ENCODE peak calls at places on chromosomes 12 and 14, in seven cellular contexts. One of them, this sample, is unnamed. For H3K4me1, H3K36me3 and H3K9me3, the result is how much of the 10 kb centered on the place peaks cover.

GRCh38 chr12:1530592-1531159 is 63.7 kb downstream of the FBXL14 start:
- DNase-seq in naive thymus-derived CD4-positive, alpha-beta T cell: peak
- DNase-seq in stomach: no peak
- DNase-seq in IMR-90: no peak
- DNase-seq in CD4-positive, CD25-positive, alpha-beta regulatory T cell: no peak
- DNase-seq in upper lobe of left lung: peak
- DNase-seq in upper lobe of right lung: no peak
- DNase-seq in this sample: no peak

GRCh38 chr12:114274131-114274530 is 131.8 kb downstream of the TBX5 start:
- DNase-seq in upper lobe of left lung: no peak
- DNase-seq in stomach: no peak
- DNase-seq in CD4-positive, CD25-positive, alpha-beta regulatory T cell: no peak
- DNase-seq in upper lobe of right lung: no peak
- DNase-seq in IMR-90: no peak
- DNase-seq in naive thymus-derived CD4-positive, alpha-beta T cell: no peak
- DNase-seq in this sample: no peak

GRCh38 chr14:74913986-74914573 is 9.0 kb downstream of the RPS6KL1 start:
- DNase-seq in CD4-positive, CD25-positive, alpha-beta regulatory T cell: peak
- DNase-seq in upper lobe of left lung: no peak
- DNase-seq in stomach: peak
- DNase-seq in upper lobe of right lung: no peak
- DNase-seq in naive thymus-derived CD4-positive, alpha-beta T cell: no peak
- DNase-seq in IMR-90: peak
- DNase-seq in this sample: peak

GRCh38 chr12:131066207-131066885 is 112.6 kb downstream of the ADGRD1 start:
- DNase-seq in CD4-positive, CD25-positive, alpha-beta regulatory T cell: no peak
- DNase-seq in IMR-90: no peak
- DNase-seq in upper lobe of right lung: peak
- DNase-seq in stomach: no peak
- DNase-seq in upper lobe of left lung: peak
- DNase-seq in naive thymus-derived CD4-positive, alpha-beta T cell: no peak
- DNase-seq in this sample: no peak

GRCh38 chr12:4006743-4007142 is 133.5 kb upstream of the PARP11 start:
- DNase-seq in naive thymus-derived CD4-positive, alpha-beta T cell: no peak
- DNase-seq in IMR-90: no peak
- DNase-seq in upper lobe of left lung: no peak
- DNase-seq in upper lobe of right lung: no peak
- DNase-seq in CD4-positive, CD25-positive, alpha-beta regulatory T cell: no peak
- DNase-seq in stomach: no peak
- DNase-seq in this sample: no peak

GRCh38 chr12:40325349-40325960 is 100.7 kb downstream of the LRRK2 start:
- DNase-seq in CD4-positive, CD25-positive, alpha-beta regulatory T cell: peak
- DNase-seq in naive thymus-derived CD4-positive, alpha-beta T cell: no peak
- DNase-seq in IMR-90: peak
- DNase-seq in upper lobe of right lung: no peak
- DNase-seq in stomach: no peak
- DNase-seq in upper lobe of left lung: no peak
- DNase-seq in this sample: no peak

GRCh38 chr14:84969501-84969900 is 560.4 kb upstream of the FLRT2 start:
- DNase-seq in stomach: no peak
- DNase-seq in upper lobe of left lung: no peak
- DNase-seq in IMR-90: no peak
- DNase-seq in naive thymus-derived CD4-positive, alpha-beta T cell: no peak
- DNase-seq in CD4-positive, CD25-positive, alpha-beta regulatory T cell: no peak
- DNase-seq in upper lobe of right lung: no peak
- DNase-seq in this sample: no peak

GRCh38 chr12:26798013-26798412 is 35.0 kb downstream of the ITPR2 start:
- DNase-seq in upper lobe of right lung: no peak
- DNase-seq in stomach: no peak
- DNase-seq in naive thymus-derived CD4-positive, alpha-beta T cell: no peak
- DNase-seq in IMR-90: peak
- DNase-seq in CD4-positive, CD25-positive, alpha-beta regulatory T cell: no peak
- DNase-seq in upper lobe of left lung: no peak
- DNase-seq in this sample: no peak

GRCh38 chr12:117473856-117474255 is 112.4 kb upstream of the NOS1 start:
- DNase-seq in upper lobe of right lung: no peak
- DNase-seq in naive thymus-derived CD4-positive, alpha-beta T cell: no peak
- DNase-seq in CD4-positive, CD25-positive, alpha-beta regulatory T cell: no peak
- DNase-seq in stomach: no peak
- DNase-seq in IMR-90: no peak
- DNase-seq in upper lobe of left lung: no peak
- DNase-seq in this sample: no peak

GRCh38 chr14:50038398-50039119 is 77.8 kb downstream of the VCPKMT start:
- DNase-seq in CD4-positive, CD25-positive, alpha-beta regulatory T cell: peak
- DNase-seq in upper lobe of right lung: no peak
- DNase-seq in IMR-90: peak
- DNase-seq in stomach: no peak
- DNase-seq in naive thymus-derived CD4-positive, alpha-beta T cell: no peak
- DNase-seq in upper lobe of left lung: no peak
- DNase-seq in this sample: no peak

GRCh38 chr12:96846313-96846712 is 60.7 kb upstream of the NEDD1 start:
- DNase-seq in stomach: no peak
- DNase-seq in IMR-90: no peak
- DNase-seq in upper lobe of left lung: no peak
- DNase-seq in naive thymus-derived CD4-positive, alpha-beta T cell: no peak
- DNase-seq in upper lobe of right lung: no peak
- DNase-seq in CD4-positive, CD25-positive, alpha-beta regulatory T cell: no peak
- DNase-seq in this sample: no peak

GRCh38 chr14:99181804-99182520 is 90.0 kb downstream of the BCL11B start:
- DNase-seq in upper lobe of left lung: no peak
- DNase-seq in IMR-90: no peak
- DNase-seq in upper lobe of right lung: no peak
- DNase-seq in CD4-positive, CD25-positive, alpha-beta regulatory T cell: no peak
- DNase-seq in stomach: no peak
- DNase-seq in naive thymus-derived CD4-positive, alpha-beta T cell: no peak
- DNase-seq in this sample: no peak

GRCh38 chr14:99179946-99180345 is 92.1 kb downstream of the BCL11B start:
- DNase-seq in stomach: no peak
- DNase-seq in upper lobe of right lung: no peak
- DNase-seq in upper lobe of left lung: no peak
- DNase-seq in naive thymus-derived CD4-positive, alpha-beta T cell: no peak
- DNase-seq in CD4-positive, CD25-positive, alpha-beta regulatory T cell: no peak
- DNase-seq in IMR-90: no peak
- DNase-seq in this sample: no peak

GRCh38 chr14:99179506-99179905 is 92.5 kb downstream of the BCL11B start:
- DNase-seq in IMR-90: no peak
- DNase-seq in upper lobe of left lung: no peak
- DNase-seq in naive thymus-derived CD4-positive, alpha-beta T cell: no peak
- DNase-seq in CD4-positive, CD25-positive, alpha-beta regulatory T cell: no peak
- DNase-seq in upper lobe of right lung: no peak
- DNase-seq in stomach: no peak
- DNase-seq in this sample: no peak

GRCh38 chr14:99182548-99183115 is 89.4 kb downstream of the BCL11B start:
- DNase-seq in upper lobe of left lung: no peak
- DNase-seq in naive thymus-derived CD4-positive, alpha-beta T cell: no peak
- DNase-seq in IMR-90: no peak
- DNase-seq in upper lobe of right lung: no peak
- DNase-seq in CD4-positive, CD25-positive, alpha-beta regulatory T cell: no peak
- DNase-seq in stomach: no peak
- DNase-seq in this sample: no peak

GRCh38 chr14:99181246-99181645 is 90.8 kb downstream of the BCL11B start:
- DNase-seq in upper lobe of right lung: no peak
- DNase-seq in upper lobe of left lung: no peak
- DNase-seq in CD4-positive, CD25-positive, alpha-beta regulatory T cell: no peak
- DNase-seq in IMR-90: no peak
- DNase-seq in stomach: no peak
- DNase-seq in naive thymus-derived CD4-positive, alpha-beta T cell: no peak
- DNase-seq in this sample: no peak
- H3K4me1 ChIP-seq in upper lobe of right lung: under half
- H3K4me1 ChIP-seq in upper lobe of left lung: under half
- H3K4me1 ChIP-seq in CD4-positive, CD25-positive, alpha-beta regulatory T cell: half or more
- H3K4me1 ChIP-seq in IMR-90: under half
- H3K4me1 ChIP-seq in stomach: under half
- H3K4me1 ChIP-seq in naive thymus-derived CD4-positive, alpha-beta T cell: half or more
- H3K4me1 ChIP-seq in this sample: under half

GRCh38 chr12:7205091-7205490 is 15.6 kb downstream of the PEX5 start:
- DNase-seq in upper lobe of left lung: no peak
- DNase-seq in stomach: no peak
- DNase-seq in IMR-90: no peak
- DNase-seq in naive thymus-derived CD4-positive, alpha-beta T cell: no peak
- DNase-seq in upper lobe of right lung: no peak
- DNase-seq in CD4-positive, CD25-positive, alpha-beta regulatory T cell: no peak
- DNase-seq in this sample: no peak
- H3K36me3 ChIP-seq in upper lobe of left lung: half or more
- H3K36me3 ChIP-seq in stomach: half or more
- H3K36me3 ChIP-seq in IMR-90: under half
- H3K36me3 ChIP-seq in naive thymus-derived CD4-positive, alpha-beta T cell: under half
- H3K36me3 ChIP-seq in upper lobe of right lung: half or more
- H3K36me3 ChIP-seq in CD4-positive, CD25-positive, alpha-beta regulatory T cell: half or more
- H3K36me3 ChIP-seq in this sample: under half

DNA sequence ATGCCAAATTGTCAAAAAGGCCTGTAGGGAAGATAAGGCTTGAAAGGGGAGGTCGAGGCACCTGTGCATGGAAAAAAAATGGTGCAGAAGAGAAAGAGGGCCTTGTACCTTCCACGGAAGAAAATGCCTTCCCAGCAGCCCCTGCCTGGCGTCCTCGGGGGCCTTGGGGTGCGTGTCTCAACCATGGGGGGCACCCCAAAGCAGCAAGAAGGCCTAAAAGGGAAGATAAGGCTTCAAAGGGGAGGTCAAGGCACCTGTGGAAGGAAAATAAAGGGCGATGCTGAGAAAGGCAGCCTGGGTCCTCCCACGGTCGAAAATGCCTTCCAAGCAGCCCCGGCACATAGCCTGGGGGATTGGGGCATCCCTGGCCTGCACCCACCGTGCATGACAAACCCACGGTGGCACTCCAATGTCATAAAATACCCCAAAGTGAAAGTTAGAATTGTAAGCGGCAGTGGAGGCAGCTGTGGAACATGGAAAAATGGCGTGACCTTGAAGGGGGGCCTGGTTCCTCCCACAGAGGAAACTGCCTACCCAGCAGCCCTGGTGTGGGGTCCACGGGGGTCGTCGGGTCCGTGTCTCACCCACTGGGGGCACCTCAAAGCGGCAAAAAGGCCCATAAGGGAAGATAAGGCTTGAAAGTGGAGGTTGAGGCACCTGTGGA is 275.0 kb downstream of the ALG10 start:
- DNase-seq in CD4-positive, CD25-positive, alpha-beta regulatory T cell: no peak
- DNase-seq in IMR-90: no peak
- DNase-seq in stomach: no peak
- DNase-seq in upper lobe of right lung: no peak
- DNase-seq in upper lobe of left lung: peak
- DNase-seq in naive thymus-derived CD4-positive, alpha-beta T cell: no peak
- DNase-seq in this sample: no peak
- H3K9me3 ChIP-seq in CD4-positive, CD25-positive, alpha-beta regulatory T cell: half or more
- H3K9me3 ChIP-seq in IMR-90: half or more
- H3K9me3 ChIP-seq in stomach: half or more
- H3K9me3 ChIP-seq in upper lobe of right lung: under half
- H3K9me3 ChIP-seq in upper lobe of left lung: under half
- H3K9me3 ChIP-seq in naive thymus-derived CD4-positive, alpha-beta T cell: under half
- H3K9me3 ChIP-seq in this sample: half or more

GRCh38 chr12:105523164-105524057 is 192.9 kb downstream of the C12orf75 start:
- DNase-seq in naive thymus-derived CD4-positive, alpha-beta T cell: no peak
- DNase-seq in stomach: no peak
- DNase-seq in upper lobe of right lung: peak
- DNase-seq in CD4-positive, CD25-positive, alpha-beta regulatory T cell: no peak
- DNase-seq in upper lobe of left lung: peak
- DNase-seq in IMR-90: peak
- DNase-seq in this sample: peak
- H3K4me1 ChIP-seq in naive thymus-derived CD4-positive, alpha-beta T cell: under half
- H3K4me1 ChIP-seq in stomach: under half
- H3K4me1 ChIP-seq in upper lobe of right lung: under half
- H3K4me1 ChIP-seq in CD4-positive, CD25-positive, alpha-beta regulatory T cell: under half
- H3K4me1 ChIP-seq in upper lobe of left lung: under half
- H3K4me1 ChIP-seq in IMR-90: under half
- H3K4me1 ChIP-seq in this sample: under half

DNA sequence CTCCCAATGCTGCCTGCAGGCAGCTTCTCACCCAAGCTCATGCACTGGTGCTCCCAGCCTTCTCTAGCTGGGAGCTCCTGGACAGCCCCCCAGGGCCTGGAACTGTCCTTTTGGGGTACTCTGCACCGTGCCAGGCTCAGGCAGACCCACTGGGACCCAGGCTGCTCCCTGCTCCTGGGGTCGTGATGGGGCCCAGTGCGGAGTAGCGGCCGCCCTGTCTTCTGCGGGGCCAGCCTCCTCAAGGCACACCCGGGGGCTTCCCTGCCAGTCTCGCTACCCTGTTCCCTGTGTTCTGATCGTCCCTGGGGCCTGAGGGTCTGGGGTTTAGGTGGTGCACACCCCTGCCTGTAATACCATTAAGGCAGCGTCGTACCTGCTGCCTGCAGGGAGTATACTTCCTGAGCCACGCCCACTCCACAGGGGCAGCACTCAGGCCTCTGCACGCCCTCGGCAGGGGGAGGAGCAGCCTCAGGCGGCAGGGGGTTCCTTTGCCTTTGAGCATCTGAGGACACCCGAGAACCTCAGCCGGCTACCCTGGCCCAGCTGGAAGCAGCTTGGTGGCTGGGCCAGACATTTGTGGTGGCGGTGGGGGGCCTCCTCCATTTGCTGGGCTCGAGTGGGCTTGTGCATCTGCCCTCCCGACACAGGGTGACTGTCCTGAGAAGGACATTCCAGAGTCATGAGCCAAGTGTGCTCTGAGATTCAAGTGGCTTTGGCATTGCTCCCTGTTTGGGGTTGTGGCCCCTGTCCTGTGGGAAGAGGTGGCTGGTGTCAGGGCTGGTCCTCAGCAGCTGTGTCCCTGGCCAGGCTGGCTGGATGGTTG is 9.2 kb upstream of the CRIP2 start:
- DNase-seq in upper lobe of right lung: no peak
- DNase-seq in naive thymus-derived CD4-positive, alpha-beta T cell: no peak
- DNase-seq in CD4-positive, CD25-positive, alpha-beta regulatory T cell: no peak
- DNase-seq in upper lobe of left lung: no peak
- DNase-seq in IMR-90: no peak
- DNase-seq in stomach: no peak
- DNase-seq in this sample: no peak
- H3K36me3 ChIP-seq in upper lobe of right lung: under half
- H3K36me3 ChIP-seq in naive thymus-derived CD4-positive, alpha-beta T cell: under half
- H3K36me3 ChIP-seq in CD4-positive, CD25-positive, alpha-beta regulatory T cell: under half
- H3K36me3 ChIP-seq in upper lobe of left lung: half or more
- H3K36me3 ChIP-seq in IMR-90: half or more
- H3K36me3 ChIP-seq in stomach: half or more
- H3K36me3 ChIP-seq in this sample: under half

GRCh38 chr12:113134521-113134951 is 1.0 kb downstream of the RASAL1 start:
- DNase-seq in CD4-positive, CD25-positive, alpha-beta regulatory T cell: no peak
- DNase-seq in naive thymus-derived CD4-positive, alpha-beta T cell: no peak
- DNase-seq in upper lobe of right lung: no peak
- DNase-seq in stomach: no peak
- DNase-seq in IMR-90: no peak
- DNase-seq in upper lobe of left lung: no peak
- DNase-seq in this sample: no peak
- H3K9me3 ChIP-seq in CD4-positive, CD25-positive, alpha-beta regulatory T cell: under half
- H3K9me3 ChIP-seq in naive thymus-derived CD4-positive, alpha-beta T cell: under half
- H3K9me3 ChIP-seq in upper lobe of right lung: under half
- H3K9me3 ChIP-seq in stomach: under half
- H3K9me3 ChIP-seq in IMR-90: under half
- H3K9me3 ChIP-seq in upper lobe of left lung: under half
- H3K9me3 ChIP-seq in this sample: under half